ENCODE peak calls at places on chromosomes 7 and 10, in seven cellular contexts. G, H, V, B, K, Q and D are unnamed samples.

GRCh38 chr10:46292573-46293023 is 5.8 kb downstream of the ANTXRL start:
- DNase-seq in G (no peak), H (no peak), V (no peak), B (no peak), K (no peak), Q (no peak), D (no peak)

GRCh38 chr7:8418627-8419245 is 14.7 kb upstream of the NXPH1 start:
- DNase-seq in G (peak), H (no peak), V (peak), B (peak), K (peak), Q (peak), D (peak)

GRCh38 chr7:149292101-149292823 is 30.3 kb downstream of the ZNF783 start:
- DNase-seq in G (no peak), H (no peak), V (peak), B (peak), K (no peak), Q (no peak), D (no peak)

GRCh38 chr10:69803809-69804208 is 2.1 kb downstream of the COL13A1 start:
- DNase-seq in G (no peak), H (no peak), V (no peak), B (no peak), K (no peak), Q (no peak), D (no peak)

GRCh38 chr7:112630565-112630964 is 149.8 kb downstream of the LSMEM1 start:
- DNase-seq in G (no peak), H (no peak), V (peak), B (peak), K (peak), Q (no peak), D (peak)

GRCh38 chr10:94546058-94546595 is 539 bp downstream of the HELLS start:
- DNase-seq in G (peak), H (no peak), V (peak), B (peak), K (peak), Q (peak), D (peak)

GRCh38 chr7:37323912-37324430 is 124.7 kb downstream of the ELMO1 start:
- DNase-seq in G (no peak), H (no peak), V (no peak), B (no peak), K (no peak), Q (no peak), D (no peak)

GRCh38 chr7:102012941-102013461 is 195.6 kb downstream of the CUX1 start:
- DNase-seq in G (no peak), H (no peak), V (peak), B (peak), K (peak), Q (no peak), D (no peak)

GRCh38 chr7:129122751-129123516 is 21.6 kb upstream of the TSPAN33 start:
- DNase-seq in G (no peak), H (no peak), V (no peak), B (peak), K (peak), Q (no peak), D (peak)

GRCh38 chr10:129774082-129774735 is 189.9 kb downstream of the EBF3 start:
- DNase-seq in G (no peak), H (no peak), V (no peak), B (no peak), K (no peak), Q (no peak), D (no peak)

GRCh38 chr7:102889836-102890235 is 23.0 kb upstream of the LRRC17 start:
- DNase-seq in G (no peak), H (no peak), V (no peak), B (no peak), K (no peak), Q (no peak), D (no peak)

GRCh38 chr10:72319416-72320254 is 35.1 kb downstream of the DNAJB12 start:
- DNase-seq in G (peak), H (peak), V (peak), B (peak), K (peak), Q (peak), D (peak)

GRCh38 chr10:72322030-72322279 is 32.8 kb downstream of the DNAJB12 start:
- DNase-seq in G (no peak), H (no peak), V (no peak), B (no peak), K (no peak), Q (no peak), D (no peak)

GRCh38 chr10:72322280-72323058 is 32.2 kb downstream of the DNAJB12 start:
- DNase-seq in G (no peak), H (no peak), V (peak), B (peak), K (no peak), Q (no peak), D (no peak)

GRCh38 chr10:72320676-72321247 is 34.0 kb downstream of the DNAJB12 start:
- DNase-seq in G (peak), H (no peak), V (peak), B (peak), K (peak), Q (peak), D (peak)

GRCh38 chr10:72321248-72322029 is 33.3 kb downstream of the DNAJB12 start:
- DNase-seq in G (no peak), H (no peak), V (no peak), B (no peak), K (no peak), Q (no peak), D (no peak)
- H3K4me3 ChIP-seq in G (peak), H (no peak), V (no peak), B (no peak), K (no peak), Q (peak), D (no peak)

GRCh38 chr10:80459047-80459865 is 5.1 kb downstream of the TSPAN14 start:
- DNase-seq in G (peak), H (peak), V (peak), B (no peak), K (no peak), Q (no peak), D (peak)
- TF ChIP-seq CTCF in G (peak), H (peak), V (peak), B (peak), K (no peak), Q (no peak), D (no peak)

DNA sequence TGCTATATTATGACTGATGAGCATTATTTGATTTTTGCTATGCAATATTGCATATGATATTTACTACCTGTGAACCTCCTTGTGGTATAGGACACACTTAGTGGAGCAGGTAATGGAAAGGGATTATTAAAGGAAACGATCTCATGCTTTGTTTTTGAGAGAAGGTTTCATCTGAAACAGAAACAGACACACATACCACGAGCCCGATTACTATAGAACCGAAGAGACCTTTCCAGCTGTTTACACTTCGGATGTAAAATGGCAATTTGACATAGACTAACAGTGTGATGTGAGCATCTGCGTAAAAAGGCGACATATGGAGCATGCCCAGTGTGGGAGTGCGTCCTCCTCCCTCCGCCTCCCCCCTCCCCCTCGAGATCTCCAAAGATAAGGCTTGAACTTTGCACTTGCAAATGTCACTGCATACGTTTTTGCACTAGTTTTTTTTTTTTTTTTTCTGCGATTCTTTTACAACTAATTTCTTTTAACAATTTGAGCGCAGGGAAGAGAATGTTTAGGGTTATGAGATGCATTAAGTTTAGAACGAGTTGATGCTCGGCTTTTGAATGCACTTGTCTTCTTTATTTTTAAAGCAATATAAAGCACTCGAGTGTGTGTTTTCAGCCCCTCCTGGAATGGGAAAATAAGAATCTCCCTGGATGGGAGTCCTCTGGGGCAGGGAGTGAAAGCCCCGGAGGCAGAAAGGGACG is 251.0 kb downstream of the NSUN6 start:
- DNase-seq in G (no peak), H (no peak), V (no peak), B (no peak), K (peak), Q (no peak), D (no peak)
- H3K4me3 ChIP-seq in G (no peak), H (peak), V (peak), B (peak), K (peak), Q (peak), D (no peak)

GRCh38 chr7:51121945-51122425 is 194.6 kb downstream of the COBL start:
- DNase-seq in G (peak), H (peak), V (no peak), B (peak), K (no peak), Q (no peak), D (no peak)
- TF ChIP-seq CTCF in G (no peak), H (no peak), V (no peak), B (no peak), K (no peak), Q (no peak), D (no peak)

GRCh38 chr10:1025684-1026083 is at the start of gene IDI2:
- DNase-seq in G (no peak), H (no peak), V (no peak), B (no peak), K (no peak), Q (no peak), D (no peak)
- H3K4me3 ChIP-seq in G (no peak), H (no peak), V (no peak), B (no peak), K (no peak), Q (no peak), D (no peak)

DNA sequence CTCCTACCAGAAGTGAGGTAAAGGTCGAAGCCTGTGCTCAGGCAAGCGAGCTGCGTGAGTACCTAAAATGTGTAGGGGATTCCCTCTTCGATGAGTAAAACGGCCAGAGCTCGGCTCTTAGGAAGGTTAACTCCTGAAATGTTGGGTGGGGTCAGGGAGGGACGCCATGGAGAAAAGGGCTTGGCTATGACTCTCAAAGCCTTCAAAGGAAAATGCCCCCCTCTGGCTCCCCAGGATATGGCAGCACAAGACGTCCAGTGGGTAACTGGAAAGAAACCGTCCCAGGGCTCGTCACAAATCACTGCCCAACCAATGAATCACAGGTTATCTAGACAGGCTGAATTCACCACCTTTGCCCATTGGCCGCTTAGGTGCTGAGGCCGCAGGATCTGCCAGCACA is 58.0 kb downstream of the CALML3 start:
- DNase-seq in G (peak), H (no peak), V (no peak), B (no peak), K (no peak), Q (no peak), D (no peak)
- TF ChIP-seq CTCF in G (peak), H (no peak), V (peak), B (peak), K (no peak), Q (no peak), D (no peak)

GRCh38 chr10:121595321-121595805 is 2.9 kb downstream of the FGFR2 start:
- DNase-seq in G (no peak), H (no peak), V (no peak), B (no peak), K (no peak), Q (no peak), D (no peak)
- H3K4me3 ChIP-seq in G (no peak), H (no peak), V (no peak), B (no peak), K (no peak), Q (no peak), D (no peak)

GRCh38 chr7:17302575-17303142 is 4.2 kb downstream of the AHR start:
- DNase-seq in G (no peak), H (no peak), V (peak), B (no peak), K (peak), Q (no peak), D (peak)
- TF ChIP-seq CTCF in G (peak), H (peak), V (peak), B (peak), K (no peak), Q (peak), D (peak)

GRCh38 chr7:123751816-123752215 is 3.0 kb upstream of the WASL start:
- DNase-seq in G (no peak), H (no peak), V (peak), B (no peak), K (peak), Q (no peak), D (no peak)
- H3K4me3 ChIP-seq in G (no peak), H (no peak), V (no peak), B (no peak), K (no peak), Q (no peak), D (no peak)